ENCODE peak calls at places on chromosomes 3 and 15, in ten cellular contexts. O is left ventricle myocardium inferior, X is psoas muscle, S is stomach, D is GM23248, Q is A549, I is heart right ventricle, J is aorta, V is upper lobe of right lung, B is adrenal gland. L is an unnamed sample. For H3K9me3, the result is how much of the 10 kb centered on the place peaks cover.

GRCh38 chr3:141115752-141116541 is 64.8 kb downstream of the SPSB4 start:
- DNase-seq in O (no peak), X (no peak), S (no peak), D (no peak), Q (no peak), I (peak), J (no peak), V (no peak), B (no peak), L (no peak)

GRCh38 chr3:50603261-50604109 is 8.1 kb downstream of the CISH start:
- DNase-seq in O (no peak), X (no peak), S (no peak), D (no peak), Q (no peak), I (no peak), J (no peak), V (no peak), B (no peak), L (peak)

GRCh38 chr15:98123834-98124233 is 163.3 kb downstream of the ARRDC4 start:
- DNase-seq in O (no peak), X (no peak), S (no peak), D (peak), Q (no peak), I (no peak), J (no peak), V (no peak), B (no peak), L (no peak)

GRCh38 chr3:14641346-14641745 is 10.2 kb upstream of the CCDC174 start:
- DNase-seq in O (no peak), X (no peak), S (no peak), D (no peak), Q (no peak), I (no peak), J (no peak), V (no peak), B (no peak), L (no peak)

GRCh38 chr3:17686613-17687012 is 55.8 kb downstream of the TBC1D5 start:
- DNase-seq in O (no peak), X (no peak), S (no peak), D (peak), Q (peak), I (no peak), J (no peak), V (no peak), B (no peak), L (no peak)

GRCh38 chr3:129627350-129628168 is 21.1 kb upstream of the PLXND1 start:
- DNase-seq in O (peak), X (peak), S (peak), D (peak), Q (peak), I (peak), J (peak), V (peak), B (no peak), L (peak)

GRCh38 chr3:32467333-32468070 is 35.1 kb downstream of the CMTM6 start:
- DNase-seq in O (peak), X (peak), S (peak), D (peak), Q (peak), I (peak), J (peak), V (peak), B (peak), L (peak)

GRCh38 chr3:9866639-9867038 is 13.4 kb downstream of the CIDEC start:
- DNase-seq in O (no peak), X (no peak), S (no peak), D (no peak), Q (no peak), I (no peak), J (peak), V (peak), B (peak), L (no peak)

GRCh38 chr3:77038928-77039605 is 832 bp upstream of the ROBO2 start:
- DNase-seq in O (no peak), X (no peak), S (no peak), D (peak), Q (no peak), I (no peak), J (no peak), V (no peak), B (no peak), L (no peak)

GRCh38 chr15:75043509-75044257 is 20.3 kb downstream of the PPCDC start:
- DNase-seq in O (peak), X (peak), S (peak), D (peak), Q (peak), I (peak), J (peak), V (peak), B (peak), L (peak)

DNA sequence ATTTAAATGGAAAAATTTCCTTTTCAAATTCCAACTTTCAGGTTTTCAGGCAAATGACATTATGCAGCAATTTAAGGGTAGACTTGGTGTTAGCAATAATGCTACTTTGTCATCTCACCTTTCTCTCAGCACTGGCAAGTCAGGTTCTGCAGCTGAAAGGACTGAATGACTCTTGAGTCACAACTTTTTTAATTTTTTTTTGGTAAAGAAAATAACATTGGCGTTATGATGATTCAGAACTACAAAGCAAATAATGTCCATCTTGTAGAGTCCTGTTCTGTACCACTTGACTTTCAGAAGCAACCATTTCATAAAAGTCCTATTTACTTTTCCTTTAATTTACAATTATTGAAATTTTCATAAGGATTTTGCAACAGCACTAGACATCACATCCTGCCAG is 681.5 kb upstream of the SEMA6D start:
- DNase-seq in O (no peak), X (no peak), S (no peak), D (no peak), Q (no peak), I (no peak), J (no peak), V (no peak), B (no peak), L (no peak)
- H3K9me3 ChIP-seq in O (under half), X (under half), S (under half), D (under half), Q (under half), I (under half), J (under half), V (under half), B (under half), L (under half)

GRCh38 chr3:139421034-139421433 is 31.6 kb upstream of the COPB2 start:
- DNase-seq in O (no peak), X (no peak), S (no peak), D (no peak), Q (no peak), I (no peak), J (no peak), V (no peak), B (no peak), L (no peak)

GRCh38 chr3:139418144-139418543 is 28.7 kb upstream of the COPB2 start:
- DNase-seq in O (no peak), X (no peak), S (no peak), D (no peak), Q (no peak), I (no peak), J (no peak), V (no peak), B (no peak), L (no peak)

GRCh38 chr3:139414608-139415224 is 25.3 kb upstream of the COPB2 start:
- DNase-seq in O (no peak), X (no peak), S (no peak), D (no peak), Q (no peak), I (no peak), J (no peak), V (no peak), B (no peak), L (no peak)

GRCh38 chr3:139421459-139421858 is 32.0 kb upstream of the COPB2 start:
- DNase-seq in O (no peak), X (no peak), S (no peak), D (no peak), Q (no peak), I (no peak), J (no peak), V (no peak), B (no peak), L (no peak)

GRCh38 chr3:139416275-139416674 is 26.8 kb upstream of the COPB2 start:
- DNase-seq in O (no peak), X (no peak), S (no peak), D (no peak), Q (no peak), I (no peak), J (no peak), V (no peak), B (no peak), L (no peak)
- H3K9me3 ChIP-seq in O (half or more), X (under half), S (under half), D (under half), Q (under half), I (under half), J (under half), V (under half), B (under half), L (under half)

GRCh38 chr15:58701376-58701775 is 48.1 kb downstream of the ADAM10 start:
- DNase-seq in O (no peak), X (no peak), S (no peak), D (no peak), Q (no peak), I (no peak), J (no peak), V (no peak), B (no peak), L (no peak)

GRCh38 chr15:58697220-58697619 is 52.3 kb downstream of the ADAM10 start:
- DNase-seq in O (no peak), X (no peak), S (no peak), D (no peak), Q (no peak), I (no peak), J (no peak), V (no peak), B (no peak), L (no peak)

GRCh38 chr15:58696740-58697139 is 52.8 kb downstream of the ADAM10 start:
- DNase-seq in O (no peak), X (no peak), S (no peak), D (no peak), Q (no peak), I (no peak), J (no peak), V (no peak), B (no peak), L (no peak)

GRCh38 chr15:58699769-58700168 is 49.7 kb downstream of the ADAM10 start:
- DNase-seq in O (no peak), X (no peak), S (no peak), D (no peak), Q (no peak), I (no peak), J (no peak), V (no peak), B (no peak), L (no peak)

DNA sequence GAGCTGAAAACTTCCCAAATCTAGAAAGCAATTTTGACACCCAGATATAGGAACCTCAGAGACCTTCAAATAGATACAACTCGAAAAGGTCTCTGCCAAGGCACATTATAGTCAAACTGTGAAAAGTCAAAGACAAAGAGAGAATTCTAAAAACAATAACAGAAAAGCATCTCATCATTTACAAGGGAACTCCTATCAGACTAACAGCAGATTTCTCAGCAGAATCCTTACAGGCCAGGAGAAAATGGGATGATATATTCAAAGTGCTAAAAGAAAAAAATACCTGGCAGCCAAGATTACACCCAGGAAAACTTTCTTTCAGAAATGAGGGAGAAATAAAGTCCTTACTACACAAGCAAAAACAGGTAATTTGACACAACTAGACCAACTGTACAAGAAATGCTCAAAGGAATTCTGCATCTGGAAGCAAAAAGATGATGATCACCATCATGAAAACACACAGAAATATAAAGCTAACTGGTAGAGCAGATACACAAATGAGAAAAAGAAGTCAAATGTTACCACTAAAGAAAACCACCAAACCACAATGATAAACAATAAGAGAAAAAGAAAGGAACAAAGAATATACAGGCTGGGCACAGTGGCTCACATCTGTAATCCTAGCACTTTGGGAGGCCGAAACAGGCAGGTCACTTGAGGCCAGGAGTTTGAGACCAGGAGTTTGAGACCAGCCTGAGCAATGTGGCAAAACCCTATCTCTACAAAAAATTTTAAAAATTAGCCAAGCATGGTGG is 50.4 kb downstream of the ADAM10 start:
- DNase-seq in O (no peak), X (no peak), S (no peak), D (no peak), Q (no peak), I (no peak), J (no peak), V (no peak), B (no peak), L (no peak)
- H3K9me3 ChIP-seq in O (under half), X (under half), S (under half), D (under half), Q (under half), I (under half), J (under half), V (under half), B (under half), L (under half)

GRCh38 chr3:127491323-127491722 is 99.2 kb downstream of the TPRA1 start:
- DNase-seq in O (no peak), X (no peak), S (no peak), D (peak), Q (no peak), I (no peak), J (no peak), V (no peak), B (no peak), L (no peak)
- H3K9me3 ChIP-seq in O (under half), X (under half), S (under half), D (under half), Q (under half), I (under half), J (under half), V (under half), B (under half), L (under half)

GRCh38 chr3:157180262-157180661 is 20.3 kb upstream of the CCNL1 start:
- DNase-seq in O (no peak), X (no peak), S (no peak), D (no peak), Q (no peak), I (no peak), J (no peak), V (no peak), B (no peak), L (no peak)
- H3K9me3 ChIP-seq in O (under half), X (under half), S (under half), D (under half), Q (under half), I (under half), J (under half), V (under half), B (under half), L (under half)

GRCh38 chr15:92944946-92945521 is 44.9 kb downstream of the CHD2 start:
- DNase-seq in O (no peak), X (no peak), S (no peak), D (no peak), Q (no peak), I (no peak), J (no peak), V (no peak), B (peak), L (no peak)

GRCh38 chr15:92941668-92942067 is 41.5 kb downstream of the CHD2 start:
- DNase-seq in O (no peak), X (no peak), S (no peak), D (peak), Q (no peak), I (no peak), J (no peak), V (no peak), B (no peak), L (no peak)

GRCh38 chr15:92943581-92943980 is 43.5 kb downstream of the CHD2 start:
- DNase-seq in O (no peak), X (no peak), S (no peak), D (no peak), Q (no peak), I (no peak), J (no peak), V (no peak), B (no peak), L (no peak)

GRCh38 chr15:92938387-92938786 is 38.3 kb downstream of the CHD2 start:
- DNase-seq in O (no peak), X (no peak), S (no peak), D (peak), Q (no peak), I (no peak), J (no peak), V (no peak), B (no peak), L (no peak)

GRCh38 chr15:92942706-92943105 is 42.6 kb downstream of the CHD2 start:
- DNase-seq in O (no peak), X (no peak), S (no peak), D (no peak), Q (no peak), I (no peak), J (no peak), V (no peak), B (no peak), L (no peak)
- H3K9me3 ChIP-seq in O (under half), X (under half), S (under half), D (under half), Q (under half), I (under half), J (under half), V (under half), B (under half), L (under half)

GRCh38 chr15:61537337-61537736 is 308.2 kb upstream of the RORA start:
- DNase-seq in O (no peak), X (no peak), S (no peak), D (no peak), Q (no peak), I (no peak), J (no peak), V (no peak), B (no peak), L (no peak)
- H3K9me3 ChIP-seq in O (under half), X (under half), S (under half), D (under half), Q (under half), I (under half), J (under half), V (under half), B (under half), L (under half)

GRCh38 chr15:25087137-25087536 is 132.3 kb downstream of the SNRPN start:
- DNase-seq in O (no peak), X (no peak), S (peak), D (no peak), Q (no peak), I (no peak), J (no peak), V (no peak), B (no peak), L (no peak)
- H3K9me3 ChIP-seq in O (half or more), X (half or more), S (half or more), D (under half), Q (under half), I (under half), J (under half), V (half or more), B (under half), L (under half)

DNA sequence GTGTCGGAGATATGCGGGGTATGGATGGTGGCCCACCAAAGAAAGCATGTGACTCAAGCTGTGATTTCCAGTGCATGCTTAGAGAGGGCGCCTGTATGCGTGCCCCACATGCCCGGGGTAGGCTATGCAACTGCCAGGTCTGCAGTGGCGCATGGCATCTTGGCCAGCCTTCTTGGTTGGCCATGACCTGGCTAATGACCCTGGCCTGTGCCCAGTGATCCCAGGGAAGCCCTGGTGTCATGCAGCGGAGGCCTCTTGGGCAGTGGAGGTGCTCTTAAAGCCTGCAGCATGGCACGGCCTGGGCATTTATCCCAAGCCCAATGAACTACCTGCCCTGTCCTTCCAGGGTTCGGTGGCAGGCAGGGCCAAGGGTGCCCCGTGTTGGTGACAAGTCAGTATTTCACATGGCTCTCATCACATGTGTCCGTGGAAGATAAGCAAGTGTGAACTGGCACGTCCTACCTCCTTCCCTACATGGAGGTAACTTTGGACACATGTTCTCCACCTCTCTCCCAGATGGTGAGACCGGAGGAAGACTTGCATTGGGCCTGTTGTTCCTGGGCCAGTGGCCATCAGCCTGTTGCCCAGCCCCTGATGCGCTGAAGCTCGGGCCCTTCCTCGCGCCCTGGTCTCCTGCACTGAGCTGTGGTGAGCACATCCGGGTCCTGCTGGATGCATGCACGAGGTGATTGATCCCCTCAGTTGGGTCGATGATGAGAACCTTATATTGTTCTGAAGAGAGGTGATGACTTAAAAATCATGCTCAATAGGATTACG is 192.0 kb downstream of the UBE3A start:
- DNase-seq in O (no peak), X (peak), S (peak), D (no peak), Q (no peak), I (no peak), J (peak), V (peak), B (peak), L (no peak)
- H3K9me3 ChIP-seq in O (half or more), X (under half), S (under half), D (under half), Q (under half), I (under half), J (under half), V (under half), B (under half), L (under half)

GRCh38 chr3:7401418-7401817 is 540.5 kb downstream of the GRM7 start:
- DNase-seq in O (no peak), X (no peak), S (no peak), D (no peak), Q (no peak), I (no peak), J (no peak), V (no peak), B (no peak), L (no peak)

GRCh38 chr3:7393944-7394605 is 533.2 kb downstream of the GRM7 start:
- DNase-seq in O (no peak), X (no peak), S (no peak), D (no peak), Q (no peak), I (no peak), J (no peak), V (no peak), B (no peak), L (no peak)

GRCh38 chr3:7400360-7400759 is 539.4 kb downstream of the GRM7 start:
- DNase-seq in O (no peak), X (no peak), S (no peak), D (no peak), Q (no peak), I (no peak), J (no peak), V (no peak), B (no peak), L (no peak)

GRCh38 chr3:7396534-7396933 is 535.6 kb downstream of the GRM7 start:
- DNase-seq in O (no peak), X (no peak), S (no peak), D (no peak), Q (no peak), I (no peak), J (no peak), V (no peak), B (no peak), L (no peak)

DNA sequence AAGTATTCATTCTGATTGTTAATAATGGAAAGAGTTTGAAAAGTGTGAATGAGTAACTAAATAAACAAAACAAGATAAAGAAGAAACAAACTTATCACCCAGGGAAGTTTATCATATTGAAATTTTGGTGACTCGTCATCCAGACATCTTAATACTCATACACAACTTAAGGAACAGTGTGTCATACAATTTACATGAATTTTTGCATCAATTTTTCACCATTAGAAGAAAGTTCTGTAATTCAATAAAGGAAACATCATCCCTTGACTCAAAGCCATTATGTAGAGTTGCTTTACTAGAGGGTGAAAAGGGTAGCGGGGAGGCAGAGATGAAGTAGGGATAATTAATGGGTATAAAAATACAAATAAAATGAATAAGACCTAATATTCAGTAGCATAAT is 536.2 kb downstream of the GRM7 start:
- DNase-seq in O (no peak), X (no peak), S (no peak), D (no peak), Q (no peak), I (no peak), J (no peak), V (no peak), B (no peak), L (no peak)
- H3K9me3 ChIP-seq in O (under half), X (under half), S (under half), D (under half), Q (under half), I (under half), J (under half), V (under half), B (under half), L (under half)

L was measured in right cardiac atrium.